ENCODE peak calls at places on chromosomes 16 and 17, in nine cellular contexts. X, Q, R, H, G, Z, V, E and C are unnamed samples.

GRCh38 chr17:2716649-2717048 is 5.1 kb upstream of the CLUH start:
- DNase-seq in Z (peak; percentile 53), G (no peak), X (no peak), Q (no peak), V (no peak), R (no peak), H (no peak), E (no peak), C (no peak)

GRCh38 chr17:77944390-77945222 is 13.9 kb upstream of the TNRC6C start:
- DNase-seq in G (no peak), Z (no peak), E (no peak), H (no peak), R (no peak), X (no peak), V (no peak), Q (no peak), C (no peak)

GRCh38 chr17:45770632-45771472 is 13.3 kb upstream of the CRHR1 start:
- DNase-seq in V (no peak), H (peak; percentile 87), X (no peak), G (no peak), Z (no peak), E (no peak), R (no peak), Q (no peak), C (no peak)

GRCh38 chr16:2234813-2235170 is 1.5 kb upstream of the DNASE1L2 start:
- DNase-seq in X (no peak), E (no peak), Q (no peak), R (no peak), H (no peak), Z (no peak), V (no peak), G (no peak), C (no peak)

GRCh38 chr16:47965439-47965838 is 190.4 kb downstream of the ABCC12 start:
- DNase-seq in V (no peak), Z (no peak), E (no peak), G (no peak), Q (no peak), X (no peak), R (no peak), H (peak; percentile 88), C (no peak)

GRCh38 chr16:53372942-53373871 is 61.1 kb upstream of the RBL2 start:
- DNase-seq in H (peak; percentile 91), G (peak; percentile 53), X (no peak), R (peak; percentile 35), E (no peak), Q (peak; percentile 32), V (no peak), Z (peak; percentile 18), C (no peak)

GRCh38 chr17:4499431-4500187 is 928 bp downstream of the SPNS2 start:
- DNase-seq in V (no peak), E (no peak), Z (no peak), H (peak; percentile 66), Q (peak; percentile 38), G (peak; percentile 75), R (no peak), X (peak; percentile 69), C (no peak)

GRCh38 chr17:58352843-58353719 is 1.1 kb upstream of the SUPT4H1 start:
- DNase-seq in V (no peak), X (peak; percentile 85), G (peak; percentile 61), E (no peak), Z (peak; percentile 80), H (peak; percentile 83), R (no peak), Q (no peak), C (no peak)

GRCh38 chr16:69432069-69432468 is 7.7 kb downstream of the CYB5B start:
- DNase-seq in V (no peak), H (no peak), R (no peak), E (no peak), G (no peak), X (no peak), Z (no peak), Q (no peak), C (no peak)

GRCh38 chr17:37299257-37299985 is 76.4 kb upstream of the C17orf78 start:
- DNase-seq in H (peak; percentile 34), G (no peak), Q (no peak), V (no peak), Z (no peak), E (no peak), X (no peak), R (no peak), C (no peak)

GRCh38 chr16:70778901-70779309 is 22.1 kb downstream of the VAC14 start:
- DNase-seq in G (peak; percentile 66), E (peak; percentile 82), Z (peak; percentile 25), X (no peak), R (peak; percentile 81), Q (peak; percentile 88), H (peak; percentile 86), V (no peak), C (no peak)

GRCh38 chr16:879461-879861 is 78.9 kb upstream of the GNG13 start:
- DNase-seq in E (no peak), V (no peak), H (no peak), X (no peak), Q (no peak), R (no peak), Z (no peak), G (no peak), C (no peak)

GRCh38 chr17:77821114-77821513 is 137.4 kb upstream of the TNRC6C start:
- DNase-seq in Z (peak; percentile 24), V (no peak), E (peak; percentile 29), G (peak; percentile 61), H (peak; percentile 58), X (no peak), R (no peak), Q (no peak), C (no peak)

GRCh38 chr16:50900391-50900942 is 158.6 kb downstream of the CYLD start:
- DNase-seq in X (no peak), G (no peak), Q (no peak), R (no peak), V (no peak), E (no peak), H (no peak), Z (no peak), C (no peak)
- TF ChIP-seq REST in X (no peak), G (no peak), Q (no peak), R (no peak), V (no peak), E (no peak), H (no peak), Z (no peak), C (no peak)

GRCh38 chr16:46747777-46748651 is at the start of gene MYLK3:
- DNase-seq in R (no peak), V (no peak), G (no peak), H (peak; percentile 78), E (peak; percentile 80), Z (peak; percentile 78), Q (no peak), X (no peak), C (no peak)
- TF ChIP-seq REST in R (no peak), V (no peak), G (no peak), H (no peak), E (no peak), Z (no peak), Q (no peak), X (no peak), C (no peak)

GRCh38 chr17:50141750-50142119 is 8.7 kb downstream of the PPP1R9B start:
- DNase-seq in V (no peak), G (no peak), Q (no peak), X (no peak), R (no peak), H (no peak), Z (no peak), E (no peak), C (no peak)

GRCh38 chr17:50145532-50146229 is 4.8 kb downstream of the PPP1R9B start:
- DNase-seq in Q (no peak), V (no peak), E (no peak), R (no peak), H (no peak), G (no peak), X (no peak), Z (no peak), C (no peak)

GRCh38 chr17:50144346-50144745 is 6.1 kb downstream of the PPP1R9B start:
- DNase-seq in Z (no peak), X (no peak), E (no peak), R (no peak), Q (no peak), H (no peak), G (no peak), V (no peak), C (no peak)

GRCh38 chr17:50144845-50145531 is 5.5 kb downstream of the PPP1R9B start:
- DNase-seq in H (no peak), R (no peak), X (no peak), G (no peak), Q (no peak), Z (no peak), V (no peak), E (no peak), C (no peak)

DNA sequence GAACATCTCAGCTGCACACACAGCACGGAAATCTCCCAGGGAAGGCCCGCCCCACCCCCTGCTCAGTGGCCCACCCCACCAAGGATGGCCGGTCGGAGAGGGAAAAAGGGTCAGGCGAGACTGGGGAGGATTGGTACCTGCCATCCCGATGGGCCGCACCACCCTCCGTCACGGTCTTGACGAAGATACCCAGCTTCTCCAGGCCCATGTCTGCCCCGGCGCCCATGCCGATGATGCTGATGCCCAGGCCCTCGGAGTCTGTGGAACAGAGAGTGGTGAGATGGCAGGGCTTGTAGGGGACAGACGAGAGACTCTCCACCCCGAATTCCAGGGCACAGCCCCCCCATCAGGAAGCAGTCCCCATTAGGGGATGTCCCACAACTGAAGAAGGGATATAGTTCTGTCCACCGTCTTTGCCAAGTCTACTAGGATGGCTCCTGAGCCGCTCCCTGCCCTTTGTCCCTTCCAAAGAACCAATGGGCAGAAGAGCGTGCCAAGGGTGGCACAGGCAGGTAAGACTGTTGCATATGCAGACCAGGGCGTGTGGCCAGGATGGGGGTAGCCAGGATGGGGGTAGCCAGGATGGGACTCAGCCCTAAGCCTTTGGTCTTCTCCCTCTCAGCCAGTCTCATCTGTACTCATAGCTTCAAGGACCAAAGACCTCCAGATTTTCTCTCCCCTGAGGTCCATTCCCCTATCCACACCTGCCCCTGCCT is 6.9 kb downstream of the PPP1R9B start:
- DNase-seq in R (no peak), H (no peak), G (no peak), Q (no peak), Z (no peak), X (no peak), V (no peak), E (no peak), C (no peak)
- TF ChIP-seq REST in R (no peak), H (no peak), G (no peak), Q (no peak), Z (no peak), X (no peak), V (no peak), E (no peak), C (no peak)

GRCh38 chr16:50876263-50876662 is 134.4 kb downstream of the CYLD start:
- DNase-seq in X (no peak), H (no peak), E (no peak), V (no peak), G (no peak), Q (no peak), R (no peak), Z (no peak), C (no peak)
- TF ChIP-seq REST in X (no peak), H (no peak), E (no peak), V (no peak), G (no peak), Q (no peak), R (no peak), Z (no peak), C (no peak)

DNA sequence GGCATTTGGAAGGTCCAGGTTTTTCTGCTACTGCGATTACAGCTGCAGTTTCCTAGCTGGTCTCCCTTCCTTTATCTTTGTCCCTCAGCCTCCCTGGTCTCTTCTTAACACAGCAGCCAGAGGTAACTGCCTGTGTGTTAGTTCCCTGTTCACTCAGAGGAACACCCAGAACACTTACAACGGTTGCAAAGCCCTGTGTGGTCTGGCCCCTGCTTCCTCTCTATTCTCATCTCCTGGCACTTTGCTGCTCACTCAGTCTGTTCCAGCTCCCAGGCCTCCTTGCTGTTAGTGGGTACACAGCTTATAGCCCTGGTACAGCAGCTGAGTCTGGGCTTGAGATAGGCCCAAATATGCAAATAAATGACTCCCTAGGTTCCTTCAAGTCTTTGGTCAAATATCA is 16.4 kb downstream of the NTN1 start:
- DNase-seq in G (no peak), V (no peak), X (peak; percentile 73), Q (no peak), E (no peak), H (no peak), Z (no peak), R (no peak), C (no peak)
- TF ChIP-seq REST in G (no peak), V (no peak), X (no peak), Q (no peak), E (no peak), H (no peak), Z (no peak), R (no peak), C (no peak)